ENCODE peak calls at places on chromosome 1, in ten cellular contexts. E is HL-60; A is amniotic stem cell; D is NCI-H1417; R is iris pigment epithelial cell; L is NCI-H2107; F is uterus; U is thoracic aorta; Q is activated CD8-positive, alpha-beta memory T cell treated with anti-CD3 and anti-CD28 coated beads for 1 hour; Z is stimulated activated CD4-positive, alpha-beta T cell treated with anti-CD3 and anti-CD28 coated beads, Interleukin-4, amount 100 ng/mL, for 4 hours. P is an unnamed sample.

GRCh38 chr1:6016191-6016865 is 24.1 kb upstream of the NPHP4 start:
- DNase-seq in E (no peak), A (no peak), D (no peak), R (peak), L (no peak), F (no peak), U (no peak), Q (no peak), Z (no peak), P (no peak)

GRCh38 chr1:245256528-245256927 is 101.7 kb downstream of the KIF26B start:
- DNase-seq in E (no peak), A (no peak), D (no peak), R (no peak), L (no peak), F (no peak), U (no peak), Q (no peak), Z (no peak), P (no peak)

GRCh38 chr1:113073457-113073950 is 506 bp downstream of the LRIG2 start:
- DNase-seq in E (no peak), A (peak), D (no peak), R (peak), L (no peak), F (peak), U (no peak), Q (peak), Z (no peak), P (no peak)

GRCh38 chr1:233233508-233234040 is 62.0 kb downstream of the PCNX2 start:
- DNase-seq in E (no peak), A (no peak), D (no peak), R (no peak), L (no peak), F (no peak), U (no peak), Q (no peak), Z (no peak), P (no peak)

GRCh38 chr1:94024109-94024792 is 96.7 kb downstream of the ABCA4 start:
- DNase-seq in E (no peak), A (no peak), D (no peak), R (no peak), L (no peak), F (no peak), U (no peak), Q (no peak), Z (no peak), P (no peak)

GRCh38 chr1:162185299-162185698 is 115.8 kb downstream of the NOS1AP start:
- DNase-seq in E (no peak), A (no peak), D (no peak), R (peak), L (no peak), F (no peak), U (no peak), Q (no peak), Z (no peak), P (no peak)

GRCh38 chr1:229617351-229618100 is 8.4 kb downstream of the TAF5L start:
- DNase-seq in E (no peak), A (no peak), D (no peak), R (no peak), L (no peak), F (no peak), U (no peak), Q (no peak), Z (no peak), P (no peak)

GRCh38 chr1:27011058-27011764 is 1.4 kb downstream of the TENT5B start:
- DNase-seq in E (no peak), A (peak), D (no peak), R (peak), L (no peak), F (peak), U (peak), Q (no peak), Z (no peak), P (no peak)

GRCh38 chr1:2530501-2531361 is 668 bp upstream of the HES5 start:
- DNase-seq in E (no peak), A (no peak), D (peak), R (no peak), L (no peak), F (no peak), U (no peak), Q (no peak), Z (no peak), P (no peak)

GRCh38 chr1:236142358-236143103 is at the start of gene GPR137B:
- DNase-seq in E (peak), A (peak), D (peak), R (peak), L (no peak), F (peak), U (no peak), Q (no peak), Z (peak), P (peak)

P was measured in AML-193.